ENCODE peak calls at places on chromosomes 13 and 19, in five cellular contexts. G, Y, W, V and P are unnamed samples.

GRCh38 chr19:35868172-35868822 is at the start of gene APLP1:
- DNase-seq in G (peak; percentile 89), Y (peak; percentile 39), W (peak; percentile 89), V (peak; percentile 84), P (peak; percentile 50)

GRCh38 chr13:41520699-41521630 is 63.6 kb downstream of the RGCC start:
- DNase-seq in G (no peak), Y (no peak), W (no peak), V (no peak), P (no peak)

GRCh38 chr19:49636230-49636932 is 3.6 kb downstream of the RRAS start:
- DNase-seq in G (no peak), Y (no peak), W (peak; percentile 38), V (no peak), P (no peak)

GRCh38 chr19:5916201-5916708 is 2.2 kb downstream of the CAPS start:
- DNase-seq in G (no peak), Y (no peak), W (no peak), V (no peak), P (no peak)

GRCh38 chr19:3609779-3610719 is 3.4 kb upstream of the TBXA2R start:
- DNase-seq in G (no peak), Y (no peak), W (no peak), V (no peak), P (no peak)

GRCh38 chr19:19463348-19464117 is 51.8 kb downstream of the TSSK6 start:
- DNase-seq in G (no peak), Y (no peak), W (no peak), V (no peak), P (peak; percentile 46)

GRCh38 chr13:76000131-76000530 is 364.0 kb downstream of the LMO7 start:
- DNase-seq in G (no peak), Y (no peak), W (no peak), V (no peak), P (no peak)

GRCh38 chr13:44648392-44649117 is 72.4 kb upstream of the TSC22D1 start:
- DNase-seq in G (no peak), Y (no peak), W (no peak), V (no peak), P (no peak)

GRCh38 chr13:73792796-73793195 is 341.4 kb downstream of the KLF12 start:
- DNase-seq in G (no peak), Y (no peak), W (no peak), V (no peak), P (no peak)